ENCODE peak calls at places on chromosomes 3 and 15, in five cellular contexts. One of them, this sample, is unnamed.
A peak's percentile ranks its signal among the peaks of the same experiment; 100 is the strongest.

GRCh38 chr15:97600190-97600589 is 360.3 kb upstream of the ARRDC4 start:
- DNase-seq in GM12878: no peak
- DNase-seq in H1: no peak
- DNase-seq in HepG2: no peak
- DNase-seq in NT2/D1: no peak
- DNase-seq in this sample: no peak

GRCh38 chr3:183698318-183698731 is 728 bp downstream of the YEATS2 start:
- DNase-seq in HepG2: no peak
- DNase-seq in H1: no peak
- DNase-seq in NT2/D1: peak; percentile 13
- DNase-seq in GM12878: no peak
- DNase-seq in this sample: peak; percentile 17

GRCh38 chr3:125618208-125618607 is 22.9 kb upstream of the OSBPL11 start:
- DNase-seq in GM12878: no peak
- DNase-seq in HepG2: no peak
- DNase-seq in H1: no peak
- DNase-seq in NT2/D1: no peak
- DNase-seq in this sample: no peak

GRCh38 chr3:153209596-153209995 is 47.6 kb downstream of the RAP2B start:
- DNase-seq in HepG2: no peak
- DNase-seq in H1: peak; percentile 79
- DNase-seq in NT2/D1: peak; percentile 81
- DNase-seq in GM12878: no peak
- DNase-seq in this sample: no peak

GRCh38 chr3:184360070-184360833 is 1.2 kb downstream of the CLCN2 start:
- DNase-seq in NT2/D1: no peak
- DNase-seq in HepG2: no peak
- DNase-seq in GM12878: no peak
- DNase-seq in H1: no peak
- DNase-seq in this sample: no peak

GRCh38 chr15:59587085-59587826 is 24.3 kb upstream of the GCNT3 start:
- DNase-seq in NT2/D1: no peak
- DNase-seq in HepG2: no peak
- DNase-seq in GM12878: no peak
- DNase-seq in H1: no peak
- DNase-seq in this sample: no peak

GRCh38 chr15:33007295-33007855 is 187.1 kb downstream of the FMN1 start:
- DNase-seq in HepG2: no peak
- DNase-seq in NT2/D1: peak; percentile 32
- DNase-seq in GM12878: no peak
- DNase-seq in H1: no peak
- DNase-seq in this sample: peak; percentile 19

GRCh38 chr3:82293867-82294266 is 532.4 kb upstream of the GBE1 start:
- DNase-seq in H1: no peak
- DNase-seq in GM12878: peak; percentile 57
- DNase-seq in NT2/D1: no peak
- DNase-seq in HepG2: no peak
- DNase-seq in this sample: no peak

GRCh38 chr15:60006203-60006782 is 2.2 kb downstream of the FOXB1 start:
- DNase-seq in HepG2: no peak
- DNase-seq in NT2/D1: no peak
- DNase-seq in GM12878: no peak
- DNase-seq in H1: no peak
- DNase-seq in this sample: peak; percentile 57

GRCh38 chr15:60004846-60005351 is 788 bp downstream of the FOXB1 start:
- DNase-seq in HepG2: no peak
- DNase-seq in NT2/D1: no peak
- DNase-seq in GM12878: no peak
- DNase-seq in H1: no peak
- DNase-seq in this sample: no peak

DNA sequence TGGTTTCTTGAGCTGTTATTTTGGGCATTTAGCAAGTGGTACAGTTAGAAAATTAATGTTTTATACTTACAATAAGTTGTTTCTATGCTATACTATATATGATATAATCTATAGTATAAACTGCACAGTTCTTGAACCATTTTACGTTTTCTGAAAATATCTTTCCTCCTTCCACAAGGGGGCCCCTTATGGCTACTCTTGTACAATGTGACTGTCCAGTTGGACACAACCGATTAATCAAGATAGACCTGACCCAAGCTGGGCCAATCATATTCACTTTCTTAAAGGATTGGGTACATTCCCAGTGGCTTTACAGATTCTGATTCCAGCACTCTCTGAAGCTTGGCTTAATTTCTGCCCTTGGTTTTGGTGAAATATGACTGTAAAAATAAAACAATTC is 953.4 kb downstream of the AGBL1 start:
- DNase-seq in HepG2: no peak
- DNase-seq in GM12878: no peak
- DNase-seq in NT2/D1: no peak
- DNase-seq in H1: no peak
- DNase-seq in this sample: no peak
- TF ChIP-seq SUZ12 in HepG2: no peak
- TF ChIP-seq SUZ12 in GM12878: no peak
- TF ChIP-seq SUZ12 in NT2/D1: no peak
- TF ChIP-seq SUZ12 in H1: no peak
- TF ChIP-seq SUZ12 in this sample: no peak

DNA sequence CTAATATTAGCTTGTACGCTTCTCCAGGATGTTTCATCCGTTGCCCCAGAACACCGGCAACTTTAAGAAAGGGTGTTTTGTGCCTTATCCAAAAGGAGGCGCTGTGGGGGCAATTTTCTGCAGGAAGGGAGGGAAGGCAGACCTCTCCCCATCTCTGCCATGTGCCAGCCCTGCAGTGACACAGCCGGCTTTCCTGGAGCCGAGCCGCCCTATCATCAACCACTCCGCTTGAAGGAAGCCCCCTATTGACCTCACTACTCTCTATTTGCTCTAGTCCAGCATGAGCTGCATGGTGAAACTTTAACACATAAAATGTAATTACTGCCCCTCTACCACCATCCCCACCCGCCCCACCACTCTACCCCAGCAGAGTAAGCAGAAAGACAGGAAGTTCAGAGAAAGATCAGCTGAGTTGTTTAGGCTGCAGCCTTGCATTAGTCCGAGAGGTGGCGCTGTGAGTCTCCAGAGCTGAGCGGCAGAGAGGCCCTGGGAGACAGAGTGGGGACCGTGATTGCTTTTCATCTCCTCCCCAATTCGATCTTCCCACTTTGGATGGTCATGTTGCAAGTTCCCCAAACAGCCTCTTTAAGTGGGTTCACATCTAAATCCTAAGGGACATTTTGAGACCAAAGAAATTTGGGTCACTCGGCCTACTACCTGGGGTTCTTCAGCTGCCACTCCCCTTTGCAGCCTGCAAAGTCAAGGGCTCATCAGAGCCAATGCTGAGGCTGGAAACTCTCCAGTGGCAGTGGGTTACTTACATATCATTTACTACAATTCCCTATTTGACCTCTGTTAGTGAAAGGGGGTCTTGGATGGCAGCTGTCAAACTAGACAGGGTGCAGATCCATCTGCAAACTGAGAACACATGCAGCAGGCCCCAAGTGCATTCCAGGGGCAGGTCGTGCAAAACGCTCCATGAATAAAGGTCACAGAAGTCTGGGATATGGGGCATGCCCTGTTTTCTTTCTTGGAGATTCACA is 24.7 kb upstream of the RAD18 start:
- DNase-seq in HepG2: peak; percentile 36
- DNase-seq in H1: peak; percentile 50
- DNase-seq in GM12878: no peak
- DNase-seq in NT2/D1: peak; percentile 79
- DNase-seq in this sample: peak; percentile 76
- TF ChIP-seq SUZ12 in HepG2: no peak
- TF ChIP-seq SUZ12 in H1: no peak
- TF ChIP-seq SUZ12 in GM12878: no peak
- TF ChIP-seq SUZ12 in NT2/D1: no peak
- TF ChIP-seq SUZ12 in this sample: no peak

GRCh38 chr15:71278989-71279756 is 163.9 kb downstream of the THSD4 start:
- DNase-seq in NT2/D1: no peak
- DNase-seq in H1: no peak
- DNase-seq in HepG2: peak; percentile 72
- DNase-seq in GM12878: no peak
- DNase-seq in this sample: peak; percentile 58
- TF ChIP-seq SUZ12 in NT2/D1: no peak
- TF ChIP-seq SUZ12 in H1: no peak
- TF ChIP-seq SUZ12 in HepG2: no peak
- TF ChIP-seq SUZ12 in GM12878: no peak
- TF ChIP-seq SUZ12 in this sample: no peak

GRCh38 chr3:196108075-196108743 is 26.3 kb upstream of the TFRC start:
- DNase-seq in NT2/D1: peak; percentile 59
- DNase-seq in H1: peak; percentile 39
- DNase-seq in GM12878: no peak
- DNase-seq in HepG2: no peak
- DNase-seq in this sample: no peak
- TF ChIP-seq SUZ12 in NT2/D1: no peak
- TF ChIP-seq SUZ12 in H1: no peak
- TF ChIP-seq SUZ12 in GM12878: no peak
- TF ChIP-seq SUZ12 in HepG2: no peak
- TF ChIP-seq SUZ12 in this sample: no peak

GRCh38 chr3:34216713-34217346 is 418.4 kb downstream of the PDCD6IP start:
- DNase-seq in GM12878: no peak
- DNase-seq in HepG2: no peak
- DNase-seq in NT2/D1: no peak
- DNase-seq in H1: no peak
- DNase-seq in this sample: no peak

GRCh38 chr3:34218706-34219105 is 420.3 kb downstream of the PDCD6IP start:
- DNase-seq in GM12878: no peak
- DNase-seq in NT2/D1: no peak
- DNase-seq in HepG2: no peak
- DNase-seq in H1: no peak
- DNase-seq in this sample: no peak

GRCh38 chr3:34219556-34219955 is 421.1 kb downstream of the PDCD6IP start:
- DNase-seq in HepG2: no peak
- DNase-seq in GM12878: no peak
- DNase-seq in H1: no peak
- DNase-seq in NT2/D1: no peak
- DNase-seq in this sample: no peak
- TF ChIP-seq SUZ12 in HepG2: no peak
- TF ChIP-seq SUZ12 in GM12878: no peak
- TF ChIP-seq SUZ12 in H1: no peak
- TF ChIP-seq SUZ12 in NT2/D1: no peak
- TF ChIP-seq SUZ12 in this sample: no peak

GRCh38 chr15:76328106-76328696 is 8.4 kb upstream of the ISL2 start:
- DNase-seq in H1: no peak
- DNase-seq in NT2/D1: no peak
- DNase-seq in HepG2: no peak
- DNase-seq in GM12878: no peak
- DNase-seq in this sample: no peak

GRCh38 chr15:76327191-76328105 is 9.1 kb upstream of the ISL2 start:
- DNase-seq in GM12878: no peak
- DNase-seq in NT2/D1: no peak
- DNase-seq in H1: no peak
- DNase-seq in HepG2: no peak
- DNase-seq in this sample: no peak

GRCh38 chr15:76332796-76333195 is 3.8 kb upstream of the ISL2 start:
- DNase-seq in HepG2: no peak
- DNase-seq in NT2/D1: no peak
- DNase-seq in H1: no peak
- DNase-seq in GM12878: no peak
- DNase-seq in this sample: no peak

GRCh38 chr15:76328962-76329361 is 7.6 kb upstream of the ISL2 start:
- DNase-seq in NT2/D1: no peak
- DNase-seq in GM12878: no peak
- DNase-seq in HepG2: no peak
- DNase-seq in H1: no peak
- DNase-seq in this sample: no peak

GRCh38 chr15:76330281-76330680 is 6.3 kb upstream of the ISL2 start:
- DNase-seq in HepG2: peak; percentile 47
- DNase-seq in H1: no peak
- DNase-seq in GM12878: no peak
- DNase-seq in NT2/D1: no peak
- DNase-seq in this sample: peak; percentile 76
- TF ChIP-seq SUZ12 in HepG2: no peak
- TF ChIP-seq SUZ12 in H1: no peak
- TF ChIP-seq SUZ12 in GM12878: no peak
- TF ChIP-seq SUZ12 in NT2/D1: no peak
- TF ChIP-seq SUZ12 in this sample: no peak

GRCh38 chr3:112741956-112742355 is 101.0 kb upstream of the CCDC80 start:
- DNase-seq in NT2/D1: no peak
- DNase-seq in GM12878: no peak
- DNase-seq in HepG2: no peak
- DNase-seq in H1: no peak
- DNase-seq in this sample: no peak

GRCh38 chr3:112736802-112737566 is 96.0 kb upstream of the CCDC80 start:
- DNase-seq in GM12878: no peak
- DNase-seq in HepG2: no peak
- DNase-seq in H1: no peak
- DNase-seq in NT2/D1: no peak
- DNase-seq in this sample: no peak

GRCh38 chr3:112740800-112741199 is 99.9 kb upstream of the CCDC80 start:
- DNase-seq in NT2/D1: no peak
- DNase-seq in H1: no peak
- DNase-seq in HepG2: no peak
- DNase-seq in GM12878: no peak
- DNase-seq in this sample: no peak

GRCh38 chr3:112738366-112738765 is 97.4 kb upstream of the CCDC80 start:
- DNase-seq in GM12878: no peak
- DNase-seq in H1: no peak
- DNase-seq in HepG2: no peak
- DNase-seq in NT2/D1: no peak
- DNase-seq in this sample: no peak

GRCh38 chr3:112739252-112739945 is 98.5 kb upstream of the CCDC80 start:
- DNase-seq in HepG2: no peak
- DNase-seq in NT2/D1: no peak
- DNase-seq in H1: no peak
- DNase-seq in GM12878: no peak
- DNase-seq in this sample: no peak
- TF ChIP-seq SUZ12 in HepG2: no peak
- TF ChIP-seq SUZ12 in NT2/D1: no peak
- TF ChIP-seq SUZ12 in H1: no peak
- TF ChIP-seq SUZ12 in GM12878: no peak
- TF ChIP-seq SUZ12 in this sample: no peak

This sample was measured in HEK293T.